ENCODE peak calls at places on chromosomes 16 and 17, in five cellular contexts. P is heart left ventricle; K is stimulated activated effector memory CD8-positive, alpha-beta T cell treated with anti-CD3 and anti-CD28 coated beads, Interleukin-12 subunit alpha, Interleukin-12 subunit beta, amount 100 ng/mL, for 72 hours; V is ovary; F is glutamatergic neuron. Q is an unnamed sample.

GRCh38 chr17:80512233-80512632 is 32.4 kb upstream of the RPTOR start:
- DNase-seq in P (no peak), K (no peak), V (no peak), F (no peak), Q (no peak)

GRCh38 chr16:83887088-83887487 is 11.8 kb upstream of the MLYCD start:
- DNase-seq in P (no peak), K (no peak), V (no peak), F (peak), Q (no peak)

GRCh38 chr17:34300652-34301390 is 15.3 kb downstream of the CCL11 start:
- DNase-seq in P (no peak), K (no peak), V (no peak), F (no peak), Q (no peak)

GRCh38 chr16:66927918-66928649 is 2.7 kb upstream of the RRAD start:
- DNase-seq in P (no peak), K (no peak), V (no peak), F (no peak), Q (peak)

GRCh38 chr16:346587-346986 is 5.9 kb downstream of the AXIN1 start:
- DNase-seq in P (no peak), K (no peak), V (no peak), F (no peak), Q (peak)

GRCh38 chr16:69741951-69742904 is 12.5 kb downstream of the NOB1 start:
- DNase-seq in P (peak), K (no peak), V (peak), F (no peak), Q (peak)

GRCh38 chr16:1786242-1787055 is 3.7 kb downstream of the NUBP2 start:
- DNase-seq in P (peak), K (no peak), V (peak), F (peak), Q (peak)

GRCh38 chr17:35817196-35817595 is 7.9 kb downstream of the TAF15 start:
- DNase-seq in P (no peak), K (no peak), V (no peak), F (no peak), Q (no peak)

GRCh38 chr16:7938175-7938574 is 605.5 kb downstream of the RBFOX1 start:
- DNase-seq in P (no peak), K (no peak), V (no peak), F (no peak), Q (no peak)

GRCh38 chr17:77961741-77962140 is 3.2 kb downstream of the TNRC6C start:
- DNase-seq in P (no peak), K (no peak), V (no peak), F (no peak), Q (no peak)

GRCh38 chr17:78541488-78542237 is 35.5 kb downstream of the DNAH17 start:
- DNase-seq in P (no peak), K (no peak), V (no peak), F (no peak), Q (no peak)

GRCh38 chr17:17691468-17692263 is 10.4 kb downstream of the RAI1 start:
- DNase-seq in P (peak), K (no peak), V (no peak), F (peak), Q (no peak)

GRCh38 chr17:76623271-76624146 is 20.0 kb downstream of the ST6GALNAC1 start:
- DNase-seq in P (peak), K (peak), V (peak), F (peak), Q (peak)

GRCh38 chr16:66695935-66696668 is 441 bp downstream of the CMTM4 start:
- DNase-seq in P (peak), K (peak), V (peak), F (peak), Q (peak)

GRCh38 chr16:57301126-57301817 is 16.8 kb upstream of the PLLP start:
- DNase-seq in P (no peak), K (no peak), V (peak), F (no peak), Q (no peak)

GRCh38 chr16:59170065-59170712 is 436.1 kb upstream of the GOT2 start:
- DNase-seq in P (no peak), K (no peak), V (no peak), F (no peak), Q (no peak)

GRCh38 chr16:3963203-3963602 is 82.7 kb upstream of the CREBBP start:
- DNase-seq in P (no peak), K (no peak), V (no peak), F (no peak), Q (no peak)

GRCh38 chr16:27406729-27407128 is 4.8 kb downstream of the IL21R start:
- DNase-seq in P (no peak), K (no peak), V (no peak), F (no peak), Q (no peak)

GRCh38 chr16:29898786-29899515 is 399 bp downstream of the SEZ6L2 start:
- DNase-seq in P (no peak), K (no peak), V (no peak), F (peak), Q (no peak)

GRCh38 chr17:61904094-61904710 is 23.6 kb downstream of the INTS2 start:
- DNase-seq in P (no peak), K (no peak), V (no peak), F (no peak), Q (no peak)

GRCh38 chr17:29731589-29731929 is 108.8 kb upstream of the CORO6 start:
- DNase-seq in P (no peak), K (no peak), V (no peak), F (no peak), Q (no peak)

GRCh38 chr16:48860341-48860740 is 250.4 kb upstream of the N4BP1 start:
- DNase-seq in P (no peak), K (no peak), V (no peak), F (no peak), Q (no peak)

GRCh38 chr17:82338858-82339633 is 5.5 kb upstream of the SECTM1 start:
- DNase-seq in P (peak), K (no peak), V (peak), F (no peak), Q (peak)

GRCh38 chr16:102060-102855 is 24.2 kb downstream of the MPG start:
- DNase-seq in P (peak), K (no peak), V (peak), F (no peak), Q (peak)

GRCh38 chr17:47304191-47304590 is 19.6 kb upstream of the EFCAB13 start:
- DNase-seq in P (no peak), K (no peak), V (no peak), F (no peak), Q (no peak)

GRCh38 chr17:34161600-34161999 is 93.5 kb upstream of the CCL2 start:
- DNase-seq in P (no peak), K (no peak), V (no peak), F (no peak), Q (no peak)

GRCh38 chr17:72520665-72521303 is 400.0 kb downstream of the SOX9 start:
- DNase-seq in P (no peak), K (no peak), V (no peak), F (no peak), Q (no peak)

GRCh38 chr16:57008440-57008839 is 19.1 kb downstream of the NLRC5 start:
- DNase-seq in P (no peak), K (no peak), V (no peak), F (no peak), Q (no peak)

GRCh38 chr17:29590979-29591736 is 1.7 kb upstream of the GIT1 start:
- DNase-seq in P (peak), K (no peak), V (no peak), F (peak), Q (peak)

GRCh38 chr16:73019456-73020362 is 28.2 kb downstream of the ZFHX3 start:
- DNase-seq in P (no peak), K (no peak), V (no peak), F (no peak), Q (no peak)

GRCh38 chr17:2508035-2508434 is 3.7 kb downstream of the METTL16 start:
- DNase-seq in P (no peak), K (no peak), V (no peak), F (no peak), Q (no peak)

GRCh38 chr16:51524555-51525373 is 373.7 kb upstream of the SALL1 start:
- DNase-seq in P (no peak), K (no peak), V (no peak), F (no peak), Q (no peak)

GRCh38 chr16:122342-122741 is 16.1 kb downstream of the NPRL3 start:
- DNase-seq in P (no peak), K (no peak), V (no peak), F (no peak), Q (no peak)

GRCh38 chr16:1154291-1154886 is 1.5 kb downstream of the CACNA1H start:
- DNase-seq in P (no peak), K (no peak), V (peak), F (no peak), Q (no peak)

GRCh38 chr16:53022374-53022773 is 30.3 kb downstream of the CHD9NB start:
- DNase-seq in P (no peak), K (no peak), V (no peak), F (peak), Q (no peak)

GRCh38 chr16:68298907-68299515 is 11.7 kb downstream of the SLC7A6OS start:
- DNase-seq in P (peak), K (no peak), V (no peak), F (no peak), Q (no peak)

GRCh38 chr17:45267436-45268055 is 5.7 kb upstream of the SPATA32 start:
- DNase-seq in P (no peak), K (no peak), V (no peak), F (no peak), Q (no peak)